ENCODE peak calls at places on chromosomes 16 and 17, in six cellular contexts. O, T, V, J, B and U are unnamed samples.

GRCh38 chr16:84663433-84664101 is 15.3 kb downstream of the KLHL36 start:
- DNase-seq in J (no peak), B (no peak), O (peak; percentile 45), T (no peak), V (no peak), U (no peak)

GRCh38 chr17:2502911-2503580 is 8.6 kb downstream of the METTL16 start:
- DNase-seq in V (no peak), J (no peak), O (no peak), T (no peak), B (no peak), U (no peak)

GRCh38 chr16:75095204-75095621 is 21.4 kb downstream of the LDHD start:
- DNase-seq in J (no peak), B (no peak), T (no peak), O (no peak), V (no peak), U (no peak)

GRCh38 chr17:29042679-29043538 is at the start of gene PIPOX:
- DNase-seq in J (peak; percentile 81), O (peak; percentile 18), V (no peak), T (peak; percentile 46), B (no peak), U (peak; percentile 71)

GRCh38 chr17:7650509-7651096 is at the start of gene ATP1B2:
- DNase-seq in J (peak; percentile 90), O (peak; percentile 80), B (peak; percentile 20), V (peak; percentile 78), T (peak; percentile 7), U (peak; percentile 76)

GRCh38 chr16:10206865-10207264 is 24.6 kb upstream of the GRIN2A start:
- DNase-seq in B (peak; percentile 16), J (no peak), T (no peak), V (no peak), O (no peak), U (no peak)

GRCh38 chr16:57167951-57168350 is 17.9 kb downstream of the PSME3IP1 start:
- DNase-seq in O (no peak), T (peak; percentile 77), J (no peak), B (peak; percentile 34), V (no peak), U (no peak)

GRCh38 chr17:42683407-42684031 is 1.2 kb downstream of the CNTNAP1 start:
- DNase-seq in T (peak; percentile 69), O (no peak), V (peak; percentile 78), J (peak; percentile 66), B (no peak), U (no peak)

GRCh38 chr17:48604770-48605329 is at the start of gene HOXB6:
- DNase-seq in V (no peak), J (no peak), T (no peak), B (no peak), O (no peak), U (no peak)

GRCh38 chr17:28744104-28744801 is 442 bp downstream of the TRAF4 start:
- DNase-seq in T (peak; percentile 44), V (peak; percentile 87), B (peak; percentile 57), O (peak; percentile 77), J (peak; percentile 91), U (peak; percentile 30)

GRCh38 chr16:30553396-30553899 is 4.7 kb downstream of the ZNF764 start:
- DNase-seq in J (no peak), B (no peak), V (no peak), O (no peak), T (no peak), U (no peak)

GRCh38 chr16:16013812-16014211 is 64.4 kb downstream of the ABCC1 start:
- DNase-seq in J (no peak), O (no peak), V (no peak), B (no peak), T (no peak), U (no peak)

GRCh38 chr17:37259030-37259735 is 116.6 kb upstream of the C17orf78 start:
- DNase-seq in J (no peak), T (peak; percentile 86), B (peak; percentile 81), V (no peak), O (no peak), U (no peak)

GRCh38 chr17:27354051-27354490 is 60.2 kb downstream of the WSB1 start:
- DNase-seq in O (no peak), T (no peak), J (no peak), V (peak; percentile 71), B (no peak), U (no peak)

GRCh38 chr17:80103686-80104085 is 2.3 kb downstream of the GAA start:
- DNase-seq in B (no peak), O (no peak), J (no peak), V (no peak), T (no peak), U (no peak)

GRCh38 chr16:86073763-86074493 is 175.0 kb downstream of the IRF8 start:
- DNase-seq in V (peak; percentile 56), T (no peak), O (no peak), J (no peak), B (no peak), U (no peak)

GRCh38 chr16:85480727-85481101 is 132.4 kb upstream of the GSE1 start:
- DNase-seq in J (no peak), V (no peak), O (no peak), B (no peak), T (no peak), U (peak; percentile 66)

GRCh38 chr16:84451781-84452180 is 52.7 kb downstream of the MEAK7 start:
- DNase-seq in T (no peak), J (no peak), B (no peak), V (peak; percentile 16), O (no peak), U (no peak)

GRCh38 chr16:19749571-19750080 is 31.6 kb downstream of the IQCK start:
- DNase-seq in V (no peak), T (peak; percentile 14), B (no peak), J (no peak), O (no peak), U (no peak)

GRCh38 chr16:87706278-87707000 is 59.3 kb downstream of the KLHDC4 start:
- DNase-seq in V (peak; percentile 74), J (no peak), T (no peak), O (no peak), B (no peak), U (no peak)

GRCh38 chr16:87956771-87957279 is 5.6 kb downstream of the BANP start:
- DNase-seq in V (no peak), O (no peak), B (no peak), T (peak; percentile 66), J (no peak), U (peak; percentile 35)

GRCh38 chr17:54220829-54221228 is 398.1 kb downstream of the KIF2B start:
- DNase-seq in T (no peak), B (no peak), V (no peak), J (no peak), O (no peak), U (no peak)

GRCh38 chr17:32783602-32784001 is 93.3 kb downstream of the MYO1D start:
- DNase-seq in J (no peak), V (no peak), T (peak; percentile 53), B (peak; percentile 43), O (no peak), U (no peak)
- TF ChIP-seq CTCF in J (no peak), V (peak; percentile 80), T (peak; percentile 42), B (peak; percentile 56), O (peak; percentile 93), U (peak; percentile 47)

GRCh38 chr17:82949984-82950383 is 110.2 kb upstream of the ZNF750 start:
- DNase-seq in J (no peak), V (peak; percentile 29), B (no peak), O (no peak), T (no peak), U (no peak)
- H3K9me3 ChIP-seq in J (peaks cover 70% of the 10 kb centered on the region), V (peaks cover 14% of the 10 kb centered on the region), B (peaks cover 53% of the 10 kb centered on the region), O (no peaks in the 10 kb centered on the region), T (no peaks in the 10 kb centered on the region), U (peaks cover 16% of the 10 kb centered on the region)

GRCh38 chr16:71537643-71538042 is 11.4 kb downstream of the CHST4 start:
- DNase-seq in J (peak; percentile 76), T (peak; percentile 25), V (no peak), O (no peak), B (peak; percentile 54), U (peak; percentile 42)

GRCh38 chr16:71547168-71547567 is 20.9 kb downstream of the CHST4 start:
- DNase-seq in V (no peak), B (no peak), T (no peak), J (no peak), O (no peak), U (no peak)

GRCh38 chr16:71536752-71537499 is 10.7 kb downstream of the CHST4 start:
- DNase-seq in V (no peak), O (no peak), T (no peak), B (no peak), J (no peak), U (no peak)

DNA sequence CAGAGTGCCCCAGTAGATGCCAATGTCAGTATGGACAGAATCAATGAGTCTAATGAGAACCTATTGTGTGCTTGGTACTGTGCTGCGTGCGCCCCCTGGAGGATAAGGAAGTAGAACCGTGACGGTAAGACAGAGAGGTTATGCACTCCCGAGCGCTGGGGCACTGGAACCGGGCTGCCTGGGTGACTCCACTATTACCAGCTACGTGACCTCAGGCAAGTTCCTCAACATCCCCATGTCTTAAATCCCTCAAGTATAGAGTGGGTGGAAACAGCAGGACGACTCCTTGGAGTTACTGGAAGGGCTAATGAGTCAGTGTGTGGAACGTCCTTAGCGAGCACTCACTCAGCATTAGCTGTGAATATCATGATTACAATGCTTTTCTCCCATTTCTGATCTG is 16.2 kb downstream of the CHST4 start:
- DNase-seq in T (no peak), B (peak; percentile 42), V (peak; percentile 70), J (peak; percentile 89), O (peak; percentile 55), U (peak; percentile 71)
- TF ChIP-seq CTCF in T (peak; percentile 13), B (peak; percentile 74), V (peak; percentile 50), J (peak; percentile 86), O (no peak), U (peak; percentile 82)

GRCh38 chr17:82948081-82948511 is 108.3 kb upstream of the ZNF750 start:
- DNase-seq in V (peak; percentile 58), B (no peak), T (no peak), J (no peak), O (no peak), U (no peak)
- H3K9me3 ChIP-seq in V (peaks cover 14% of the 10 kb centered on the region), B (peaks cover 64% of the 10 kb centered on the region), T (no peaks in the 10 kb centered on the region), J (peaks cover 88% of the 10 kb centered on the region), O (no peaks in the 10 kb centered on the region), U (peaks cover 16% of the 10 kb centered on the region)

GRCh38 chr16:81445143-81445922 is 725 bp downstream of the CMIP start:
- DNase-seq in B (peak; percentile 32), O (peak; percentile 42), T (peak; percentile 41), V (peak; percentile 84), J (peak; percentile 61), U (peak; percentile 47)
- TF ChIP-seq CTCF in B (no peak), O (no peak), T (no peak), V (peak; percentile 36), J (no peak), U (no peak)

GRCh38 chr16:3408561-3409197 is 7.7 kb downstream of the ZNF174 start:
- DNase-seq in V (no peak), T (no peak), B (no peak), J (no peak), O (no peak), U (no peak)

DNA sequence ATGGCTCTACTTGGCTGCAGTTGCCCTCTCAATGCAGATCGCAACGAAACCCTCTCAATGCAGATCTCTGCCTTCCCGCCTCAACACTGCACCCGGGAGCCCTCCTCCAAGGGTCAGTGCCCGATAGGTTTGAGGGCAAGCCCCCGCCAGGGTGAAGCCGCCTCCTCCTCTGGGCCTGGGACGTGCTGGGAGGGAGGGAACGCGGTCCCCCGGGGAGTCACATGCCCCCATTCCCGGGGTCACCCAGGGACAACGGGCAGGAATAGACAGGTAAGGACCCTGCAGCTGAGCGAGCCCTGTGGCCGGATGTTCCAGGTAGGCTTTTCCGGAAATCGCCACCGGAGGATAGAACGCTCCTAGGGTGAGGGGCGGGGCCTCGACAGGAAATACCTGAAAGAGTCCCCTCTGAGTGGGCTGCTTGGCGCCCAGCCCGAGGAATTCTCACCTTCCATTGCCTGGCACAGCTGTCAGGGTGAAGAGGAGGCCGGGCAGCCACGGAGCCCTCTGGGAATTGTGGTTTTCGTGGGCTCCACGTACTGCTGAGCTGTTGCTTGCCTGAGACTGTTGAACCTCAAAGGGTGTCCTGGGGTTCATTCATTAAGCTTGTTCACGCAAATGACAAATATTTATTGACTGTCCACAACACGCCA is 12.8 kb downstream of the ZNF174 start:
- DNase-seq in O (no peak), B (no peak), V (no peak), T (peak; percentile 3), J (no peak), U (peak; percentile 29)
- H3K9me3 ChIP-seq in O (peaks cover 10% of the 10 kb centered on the region), B (peaks cover 22% of the 10 kb centered on the region), V (peaks cover 50% of the 10 kb centered on the region), T (peaks cover under 1% of the 10 kb centered on the region), J (peaks cover 47% of the 10 kb centered on the region), U (peaks cover 5% of the 10 kb centered on the region)